ENCODE peak calls at places on chromosome 22, in six cellular contexts. One of them, this sample, is unnamed.

GRCh38 chr22:44020981-44021380 is 3.1 kb upstream of the PARVB start:
- DNase-seq in mucosa of descending colon: no peak
- DNase-seq in neural progenitor cell: no peak
- DNase-seq in IMR-90: peak
- DNase-seq in GM12865: no peak
- DNase-seq in Caco-2: no peak
- DNase-seq in this sample: no peak

GRCh38 chr22:30809086-30809485 is 114.4 kb downstream of the OSBP2 start:
- DNase-seq in mucosa of descending colon: no peak
- DNase-seq in neural progenitor cell: no peak
- DNase-seq in IMR-90: peak
- DNase-seq in GM12865: no peak
- DNase-seq in Caco-2: no peak
- DNase-seq in this sample: no peak

GRCh38 chr22:43289976-43290663 is 53.1 kb downstream of the SCUBE1 start:
- DNase-seq in mucosa of descending colon: no peak
- DNase-seq in neural progenitor cell: no peak
- DNase-seq in IMR-90: peak
- DNase-seq in GM12865: no peak
- DNase-seq in Caco-2: no peak
- DNase-seq in this sample: no peak

GRCh38 chr22:27394806-27395404 is 406.7 kb downstream of the MN1 start:
- DNase-seq in mucosa of descending colon: no peak
- DNase-seq in neural progenitor cell: no peak
- DNase-seq in IMR-90: no peak
- DNase-seq in GM12865: no peak
- DNase-seq in Caco-2: no peak
- DNase-seq in this sample: no peak

GRCh38 chr22:31577711-31578110 is 81.4 kb downstream of the SFI1 start:
- DNase-seq in mucosa of descending colon: no peak
- DNase-seq in neural progenitor cell: no peak
- DNase-seq in IMR-90: no peak
- DNase-seq in GM12865: no peak
- DNase-seq in Caco-2: no peak
- DNase-seq in this sample: no peak

GRCh38 chr22:28029201-28029948 is 110.3 kb upstream of the PITPNB start:
- DNase-seq in mucosa of descending colon: peak
- DNase-seq in neural progenitor cell: no peak
- DNase-seq in IMR-90: peak
- DNase-seq in GM12865: no peak
- DNase-seq in Caco-2: no peak
- DNase-seq in this sample: no peak

GRCh38 chr22:41834005-41834975 is 1.4 kb downstream of the SREBF2 start:
- DNase-seq in mucosa of descending colon: no peak
- DNase-seq in neural progenitor cell: no peak
- DNase-seq in IMR-90: no peak
- DNase-seq in GM12865: peak
- DNase-seq in Caco-2: no peak
- DNase-seq in this sample: no peak

GRCh38 chr22:43066844-43067385 is 22.3 kb downstream of the TTLL1 start:
- DNase-seq in mucosa of descending colon: no peak
- DNase-seq in neural progenitor cell: no peak
- DNase-seq in IMR-90: peak
- DNase-seq in GM12865: no peak
- DNase-seq in Caco-2: no peak
- DNase-seq in this sample: no peak

GRCh38 chr22:23570681-23571080 is 9.4 kb downstream of the IGLL1 start:
- DNase-seq in mucosa of descending colon: no peak
- DNase-seq in neural progenitor cell: no peak
- DNase-seq in IMR-90: no peak
- DNase-seq in GM12865: no peak
- DNase-seq in Caco-2: no peak
- DNase-seq in this sample: no peak

GRCh38 chr22:32311551-32312071 is 46.1 kb upstream of the RFPL3 start:
- DNase-seq in mucosa of descending colon: no peak
- DNase-seq in neural progenitor cell: no peak
- DNase-seq in IMR-90: no peak
- DNase-seq in GM12865: no peak
- DNase-seq in Caco-2: no peak
- DNase-seq in this sample: no peak

GRCh38 chr22:25878933-25879332 is 136.9 kb downstream of the MYO18B start:
- DNase-seq in mucosa of descending colon: no peak
- DNase-seq in neural progenitor cell: no peak
- DNase-seq in IMR-90: no peak
- DNase-seq in GM12865: no peak
- DNase-seq in Caco-2: no peak
- DNase-seq in this sample: no peak

GRCh38 chr22:27210111-27210739 is 552.8 kb downstream of the MIAT start:
- DNase-seq in mucosa of descending colon: no peak
- DNase-seq in neural progenitor cell: no peak
- DNase-seq in IMR-90: no peak
- DNase-seq in GM12865: no peak
- DNase-seq in Caco-2: no peak
- DNase-seq in this sample: no peak

GRCh38 chr22:49730656-49731055 is 97.0 kb downstream of the BRD1 start:
- DNase-seq in mucosa of descending colon: no peak
- DNase-seq in neural progenitor cell: no peak
- DNase-seq in IMR-90: no peak
- DNase-seq in GM12865: no peak
- DNase-seq in Caco-2: no peak
- DNase-seq in this sample: no peak

GRCh38 chr22:43505896-43506295 is 94.1 kb downstream of the MPPED1 start:
- DNase-seq in mucosa of descending colon: no peak
- DNase-seq in neural progenitor cell: peak
- DNase-seq in IMR-90: no peak
- DNase-seq in GM12865: no peak
- DNase-seq in Caco-2: no peak
- DNase-seq in this sample: no peak

GRCh38 chr22:37566903-37567798 is 6.9 kb downstream of the CDC42EP1 start:
- DNase-seq in mucosa of descending colon: peak
- DNase-seq in neural progenitor cell: peak
- DNase-seq in IMR-90: peak
- DNase-seq in GM12865: peak
- DNase-seq in Caco-2: peak
- DNase-seq in this sample: peak

GRCh38 chr22:20834725-20835124 is 23.9 kb downstream of the PI4KA start:
- DNase-seq in mucosa of descending colon: no peak
- DNase-seq in neural progenitor cell: no peak
- DNase-seq in IMR-90: no peak
- DNase-seq in GM12865: no peak
- DNase-seq in Caco-2: no peak
- DNase-seq in this sample: no peak

GRCh38 chr22:21651521-21652009 is 9.5 kb downstream of the SDF2L1 start:
- DNase-seq in mucosa of descending colon: no peak
- DNase-seq in neural progenitor cell: peak
- DNase-seq in IMR-90: no peak
- DNase-seq in GM12865: no peak
- DNase-seq in Caco-2: no peak
- DNase-seq in this sample: no peak

GRCh38 chr22:50186789-50187523 is 1.2 kb downstream of the TRABD start:
- DNase-seq in mucosa of descending colon: peak
- DNase-seq in neural progenitor cell: peak
- DNase-seq in IMR-90: peak
- DNase-seq in GM12865: peak
- DNase-seq in Caco-2: no peak
- DNase-seq in this sample: no peak

GRCh38 chr22:27531782-27532530 is 269.6 kb downstream of the MN1 start:
- DNase-seq in mucosa of descending colon: no peak
- DNase-seq in neural progenitor cell: no peak
- DNase-seq in IMR-90: peak
- DNase-seq in GM12865: no peak
- DNase-seq in Caco-2: no peak
- DNase-seq in this sample: no peak

GRCh38 chr22:25797891-25798290 is 55.9 kb downstream of the MYO18B start:
- DNase-seq in mucosa of descending colon: no peak
- DNase-seq in neural progenitor cell: no peak
- DNase-seq in IMR-90: no peak
- DNase-seq in GM12865: no peak
- DNase-seq in Caco-2: no peak
- DNase-seq in this sample: no peak

DNA sequence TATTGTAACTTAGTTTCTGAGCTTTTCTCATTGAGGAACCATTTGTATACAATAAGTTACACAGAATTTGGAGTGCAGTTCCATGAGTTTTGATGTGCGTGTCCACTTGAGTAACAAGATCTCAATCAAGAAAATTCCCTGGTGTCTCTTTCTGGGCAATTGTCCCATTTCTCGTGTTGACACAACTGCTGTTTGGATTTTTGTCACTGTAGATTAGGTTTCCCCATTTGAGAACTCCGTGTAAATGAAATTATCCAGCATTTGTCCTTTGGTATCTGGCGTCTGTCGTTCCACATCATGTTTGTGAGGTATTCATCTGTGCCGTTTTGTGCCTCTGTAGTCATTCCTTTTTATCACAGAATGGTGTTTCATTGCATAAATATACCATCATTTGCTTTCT is 547.0 kb downstream of the TBC1D22A start:
- DNase-seq in mucosa of descending colon: no peak
- DNase-seq in neural progenitor cell: no peak
- DNase-seq in IMR-90: no peak
- DNase-seq in GM12865: no peak
- DNase-seq in Caco-2: no peak
- DNase-seq in this sample: no peak
- H3K4me3 ChIP-seq in mucosa of descending colon: no peak
- H3K4me3 ChIP-seq in neural progenitor cell: no peak
- H3K4me3 ChIP-seq in IMR-90: no peak
- H3K4me3 ChIP-seq in GM12865: no peak
- H3K4me3 ChIP-seq in Caco-2: no peak
- H3K4me3 ChIP-seq in this sample: no peak

GRCh38 chr22:35837328-35837727 is 119.7 kb downstream of the APOL5 start:
- DNase-seq in mucosa of descending colon: no peak
- DNase-seq in neural progenitor cell: no peak
- DNase-seq in IMR-90: no peak
- DNase-seq in GM12865: no peak
- DNase-seq in Caco-2: no peak
- DNase-seq in this sample: no peak
- H3K4me3 ChIP-seq in mucosa of descending colon: no peak
- H3K4me3 ChIP-seq in neural progenitor cell: peak
- H3K4me3 ChIP-seq in IMR-90: no peak
- H3K4me3 ChIP-seq in GM12865: no peak
- H3K4me3 ChIP-seq in Caco-2: no peak
- H3K4me3 ChIP-seq in this sample: no peak

DNA sequence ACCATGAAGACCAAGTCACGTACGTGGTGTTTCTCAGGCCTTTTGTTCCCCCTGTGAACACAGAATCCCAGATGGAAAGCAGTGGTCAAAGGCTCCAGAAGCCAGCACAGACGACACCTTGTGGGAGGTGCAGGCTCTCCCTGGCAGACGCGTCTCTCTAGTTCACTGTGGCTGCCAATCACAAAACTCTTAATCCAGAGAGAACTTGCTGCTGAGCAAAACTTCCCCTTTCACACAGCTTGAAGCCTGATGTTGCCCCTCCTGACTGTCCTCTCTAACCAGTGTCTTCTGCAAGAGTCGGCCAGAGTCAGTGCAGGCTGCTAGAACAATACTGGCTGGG is 67.1 kb downstream of the PIWIL3 start:
- DNase-seq in mucosa of descending colon: peak
- DNase-seq in neural progenitor cell: peak
- DNase-seq in IMR-90: no peak
- DNase-seq in GM12865: no peak
- DNase-seq in Caco-2: no peak
- DNase-seq in this sample: no peak
- H3K4me3 ChIP-seq in mucosa of descending colon: no peak
- H3K4me3 ChIP-seq in neural progenitor cell: no peak
- H3K4me3 ChIP-seq in IMR-90: no peak
- H3K4me3 ChIP-seq in GM12865: no peak
- H3K4me3 ChIP-seq in Caco-2: no peak
- H3K4me3 ChIP-seq in this sample: no peak

GRCh38 chr22:19290400-19291217 is 910 bp downstream of the CLTCL1 start:
- DNase-seq in mucosa of descending colon: peak
- DNase-seq in neural progenitor cell: no peak
- DNase-seq in IMR-90: no peak
- DNase-seq in GM12865: no peak
- DNase-seq in Caco-2: peak
- DNase-seq in this sample: no peak

GRCh38 chr22:19287889-19288288 is 3.6 kb downstream of the CLTCL1 start:
- DNase-seq in mucosa of descending colon: no peak
- DNase-seq in neural progenitor cell: no peak
- DNase-seq in IMR-90: peak
- DNase-seq in GM12865: no peak
- DNase-seq in Caco-2: no peak
- DNase-seq in this sample: no peak

GRCh38 chr22:19289475-19290161 is 1.9 kb downstream of the CLTCL1 start:
- DNase-seq in mucosa of descending colon: peak
- DNase-seq in neural progenitor cell: no peak
- DNase-seq in IMR-90: peak
- DNase-seq in GM12865: no peak
- DNase-seq in Caco-2: no peak
- DNase-seq in this sample: peak

GRCh38 chr22:19285831-19286230 is 5.7 kb downstream of the CLTCL1 start:
- DNase-seq in mucosa of descending colon: no peak
- DNase-seq in neural progenitor cell: no peak
- DNase-seq in IMR-90: no peak
- DNase-seq in GM12865: no peak
- DNase-seq in Caco-2: no peak
- DNase-seq in this sample: no peak

DNA sequence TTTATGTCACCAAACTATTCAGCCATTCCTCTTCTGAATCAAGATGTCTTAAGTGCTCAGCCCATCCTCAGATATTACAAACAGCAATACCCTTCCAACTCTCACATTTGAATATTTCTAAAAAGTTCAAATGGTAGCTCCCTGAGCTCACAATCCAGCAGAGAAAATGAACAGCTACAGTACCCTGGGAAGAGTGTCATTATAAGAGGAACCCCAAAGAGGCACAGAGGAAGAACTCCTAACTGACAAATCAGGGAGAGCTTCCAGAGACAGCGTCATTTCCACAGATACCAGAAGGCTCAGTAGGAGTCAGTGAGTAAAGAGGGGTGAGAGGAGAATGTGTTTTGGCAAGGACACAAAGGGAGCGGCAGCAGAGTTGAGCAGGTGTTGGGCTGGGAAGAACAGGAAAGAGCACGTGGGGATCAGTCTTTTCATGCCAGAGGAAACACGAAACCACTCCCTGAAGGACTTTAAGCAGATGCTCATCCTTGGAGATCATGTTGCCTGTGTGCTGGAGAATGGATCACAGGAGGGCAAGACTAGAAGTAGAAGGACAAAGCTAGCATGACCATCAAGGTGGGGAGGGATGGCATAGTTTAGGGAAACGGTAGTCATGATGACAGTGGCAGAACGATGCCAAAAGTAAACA is 4.3 kb downstream of the CLTCL1 start:
- DNase-seq in mucosa of descending colon: peak
- DNase-seq in neural progenitor cell: peak
- DNase-seq in IMR-90: peak
- DNase-seq in GM12865: no peak
- DNase-seq in Caco-2: no peak
- DNase-seq in this sample: no peak
- H3K4me3 ChIP-seq in mucosa of descending colon: no peak
- H3K4me3 ChIP-seq in neural progenitor cell: no peak
- H3K4me3 ChIP-seq in IMR-90: no peak
- H3K4me3 ChIP-seq in GM12865: no peak
- H3K4me3 ChIP-seq in Caco-2: no peak
- H3K4me3 ChIP-seq in this sample: no peak

GRCh38 chr22:39149915-39150847 is 2.3 kb downstream of the CBX7 start:
- DNase-seq in mucosa of descending colon: no peak
- DNase-seq in neural progenitor cell: peak
- DNase-seq in IMR-90: no peak
- DNase-seq in GM12865: no peak
- DNase-seq in Caco-2: no peak
- DNase-seq in this sample: no peak
- H3K4me3 ChIP-seq in mucosa of descending colon: no peak
- H3K4me3 ChIP-seq in neural progenitor cell: no peak
- H3K4me3 ChIP-seq in IMR-90: no peak
- H3K4me3 ChIP-seq in GM12865: no peak
- H3K4me3 ChIP-seq in Caco-2: no peak
- H3K4me3 ChIP-seq in this sample: no peak

GRCh38 chr22:46077669-46078099 is 72.6 kb upstream of the PPARA start:
- DNase-seq in mucosa of descending colon: no peak
- DNase-seq in neural progenitor cell: no peak
- DNase-seq in IMR-90: no peak
- DNase-seq in GM12865: no peak
- DNase-seq in Caco-2: no peak
- DNase-seq in this sample: no peak
- H3K4me3 ChIP-seq in mucosa of descending colon: no peak
- H3K4me3 ChIP-seq in neural progenitor cell: no peak
- H3K4me3 ChIP-seq in IMR-90: no peak
- H3K4me3 ChIP-seq in GM12865: no peak
- H3K4me3 ChIP-seq in Caco-2: no peak
- H3K4me3 ChIP-seq in this sample: no peak